ENCODE peak calls at places on chromosomes 7 and 10, in six cellular contexts. One of them, this sample, is unnamed.

GRCh38 chr10:83677795-83678194 is 461.5 kb upstream of the GHITM start:
- DNase-seq in GM23338: no peak
- DNase-seq in heart left ventricle: no peak
- DNase-seq in choroid plexus epithelial cell: peak; percentile 1
- DNase-seq in WTC11: no peak
- DNase-seq in AG04450: no peak
- DNase-seq in this sample: no peak

GRCh38 chr7:111029574-111030357 is 61.2 kb upstream of the LRRN3 start:
- DNase-seq in GM23338: no peak
- DNase-seq in heart left ventricle: no peak
- DNase-seq in choroid plexus epithelial cell: peak; percentile 64
- DNase-seq in WTC11: no peak
- DNase-seq in AG04450: no peak
- DNase-seq in this sample: peak; percentile 16

GRCh38 chr10:126252884-126253612 is 135.2 kb downstream of the ADAM12 start:
- DNase-seq in GM23338: no peak
- DNase-seq in heart left ventricle: peak; percentile 40
- DNase-seq in choroid plexus epithelial cell: peak; percentile 94
- DNase-seq in WTC11: no peak
- DNase-seq in AG04450: peak; percentile 93
- DNase-seq in this sample: no peak

GRCh38 chr7:129889133-129889854 is 63.5 kb downstream of the UBE2H start:
- DNase-seq in GM23338: no peak
- DNase-seq in heart left ventricle: no peak
- DNase-seq in choroid plexus epithelial cell: no peak
- DNase-seq in WTC11: no peak
- DNase-seq in AG04450: no peak
- DNase-seq in this sample: no peak

GRCh38 chr7:135855836-135856235 is 107.2 kb upstream of the FAM180A start:
- DNase-seq in GM23338: peak; percentile 40
- DNase-seq in heart left ventricle: no peak
- DNase-seq in choroid plexus epithelial cell: no peak
- DNase-seq in WTC11: no peak
- DNase-seq in AG04450: no peak
- DNase-seq in this sample: no peak

GRCh38 chr10:49108656-49109055 is 6.7 kb downstream of the VSTM4 start:
- DNase-seq in GM23338: no peak
- DNase-seq in heart left ventricle: no peak
- DNase-seq in choroid plexus epithelial cell: no peak
- DNase-seq in WTC11: no peak
- DNase-seq in AG04450: no peak
- DNase-seq in this sample: no peak

GRCh38 chr10:100510533-100511308 is 8.9 kb downstream of the SEC31B start:
- DNase-seq in GM23338: no peak
- DNase-seq in heart left ventricle: no peak
- DNase-seq in choroid plexus epithelial cell: no peak
- DNase-seq in WTC11: no peak
- DNase-seq in AG04450: no peak
- DNase-seq in this sample: no peak

GRCh38 chr10:3192856-3193635 is 20.5 kb upstream of the PITRM1 start:
- DNase-seq in GM23338: peak; percentile 70
- DNase-seq in heart left ventricle: peak; percentile 34
- DNase-seq in choroid plexus epithelial cell: peak; percentile 83
- DNase-seq in WTC11: peak; percentile 48
- DNase-seq in AG04450: peak; percentile 41
- DNase-seq in this sample: peak; percentile 70

GRCh38 chr10:110147961-110148360 is 59.4 kb upstream of the MXI1 start:
- DNase-seq in GM23338: no peak
- DNase-seq in heart left ventricle: no peak
- DNase-seq in choroid plexus epithelial cell: no peak
- DNase-seq in WTC11: no peak
- DNase-seq in AG04450: no peak
- DNase-seq in this sample: no peak

GRCh38 chr10:77649333-77650331 is 12.0 kb upstream of the KCNMA1 start:
- DNase-seq in GM23338: peak; percentile 34
- DNase-seq in heart left ventricle: no peak
- DNase-seq in choroid plexus epithelial cell: no peak
- DNase-seq in WTC11: no peak
- DNase-seq in AG04450: no peak
- DNase-seq in this sample: no peak

GRCh38 chr7:75931676-75932075 is 16.7 kb downstream of the POR start:
- DNase-seq in GM23338: no peak
- DNase-seq in heart left ventricle: no peak
- DNase-seq in choroid plexus epithelial cell: no peak
- DNase-seq in WTC11: no peak
- DNase-seq in AG04450: no peak
- DNase-seq in this sample: no peak

GRCh38 chr10:75187961-75188426 is 22.6 kb upstream of the VDAC2 start:
- DNase-seq in GM23338: peak; percentile 87
- DNase-seq in heart left ventricle: peak; percentile 44
- DNase-seq in choroid plexus epithelial cell: peak; percentile 82
- DNase-seq in WTC11: peak; percentile 58
- DNase-seq in AG04450: no peak
- DNase-seq in this sample: peak; percentile 76

GRCh38 chr10:15123749-15124184 is 26.6 kb downstream of the RPP38 start:
- DNase-seq in GM23338: no peak
- DNase-seq in heart left ventricle: no peak
- DNase-seq in choroid plexus epithelial cell: peak; percentile 90
- DNase-seq in WTC11: no peak
- DNase-seq in AG04450: peak; percentile 30
- DNase-seq in this sample: peak; percentile 39

GRCh38 chr10:15742831-15743230 is 23.1 kb upstream of the ITGA8 start:
- DNase-seq in GM23338: no peak
- DNase-seq in heart left ventricle: no peak
- DNase-seq in choroid plexus epithelial cell: no peak
- DNase-seq in WTC11: no peak
- DNase-seq in AG04450: no peak
- DNase-seq in this sample: no peak

GRCh38 chr7:139035588-139036353 is at the start of gene ZC3HAV1L:
- DNase-seq in GM23338: peak; percentile 65
- DNase-seq in heart left ventricle: peak; percentile 67
- DNase-seq in choroid plexus epithelial cell: peak; percentile 71
- DNase-seq in WTC11: peak; percentile 55
- DNase-seq in AG04450: peak; percentile 20
- DNase-seq in this sample: peak; percentile 91

DNA sequence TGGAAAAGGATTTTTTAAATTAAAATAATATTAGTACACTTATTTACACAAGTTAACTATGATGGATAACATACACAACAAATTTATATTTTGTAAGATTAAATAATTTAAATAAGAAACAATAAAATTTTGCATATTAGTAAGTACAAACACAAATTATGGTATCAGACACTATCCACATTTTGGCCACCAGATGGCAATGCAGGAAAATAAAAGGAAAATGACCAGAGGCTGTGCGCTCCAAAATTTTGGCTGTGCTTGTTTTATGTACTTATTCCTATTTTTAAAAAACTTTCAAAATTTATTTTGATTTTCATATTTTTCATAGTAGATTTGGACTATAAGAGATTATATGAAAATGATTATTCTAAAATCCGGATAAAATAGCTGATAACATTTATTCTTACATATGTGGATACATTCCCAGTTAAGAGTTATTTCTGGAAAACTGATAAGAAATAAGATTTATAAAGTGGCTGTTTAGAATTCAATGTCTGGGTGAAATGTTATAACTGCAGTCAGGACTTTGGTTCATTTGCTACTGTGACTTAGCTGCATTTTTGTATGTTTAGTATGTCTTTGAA is 274.7 kb upstream of the HGF start:
- DNase-seq in GM23338: peak; percentile 64
- DNase-seq in heart left ventricle: peak; percentile 23
- DNase-seq in choroid plexus epithelial cell: peak; percentile 73
- DNase-seq in WTC11: no peak
- DNase-seq in AG04450: no peak
- DNase-seq in this sample: peak; percentile 10
- TF ChIP-seq CTCF in GM23338: peak; percentile 72
- TF ChIP-seq CTCF in heart left ventricle: peak; percentile 75
- TF ChIP-seq CTCF in choroid plexus epithelial cell: peak; percentile 69
- TF ChIP-seq CTCF in WTC11: peak; percentile 68
- TF ChIP-seq CTCF in AG04450: peak; percentile 66
- TF ChIP-seq CTCF in this sample: peak; percentile 64

GRCh38 chr7:123645516-123645915 is 10.2 kb upstream of the LMOD2 start:
- DNase-seq in GM23338: no peak
- DNase-seq in heart left ventricle: peak; percentile 68
- DNase-seq in choroid plexus epithelial cell: no peak
- DNase-seq in WTC11: no peak
- DNase-seq in AG04450: no peak
- DNase-seq in this sample: no peak

GRCh38 chr7:123641901-123642300 is 13.8 kb upstream of the LMOD2 start:
- DNase-seq in GM23338: no peak
- DNase-seq in heart left ventricle: no peak
- DNase-seq in choroid plexus epithelial cell: no peak
- DNase-seq in WTC11: no peak
- DNase-seq in AG04450: no peak
- DNase-seq in this sample: no peak

GRCh38 chr7:123640583-123640982 is 15.1 kb upstream of the LMOD2 start:
- DNase-seq in GM23338: no peak
- DNase-seq in heart left ventricle: no peak
- DNase-seq in choroid plexus epithelial cell: no peak
- DNase-seq in WTC11: no peak
- DNase-seq in AG04450: no peak
- DNase-seq in this sample: no peak

GRCh38 chr7:123647106-123647730 is 8.4 kb upstream of the LMOD2 start:
- DNase-seq in GM23338: no peak
- DNase-seq in heart left ventricle: no peak
- DNase-seq in choroid plexus epithelial cell: no peak
- DNase-seq in WTC11: no peak
- DNase-seq in AG04450: no peak
- DNase-seq in this sample: no peak

GRCh38 chr7:123643495-123644428 is 11.9 kb upstream of the LMOD2 start:
- DNase-seq in GM23338: peak; percentile 91
- DNase-seq in heart left ventricle: peak; percentile 43
- DNase-seq in choroid plexus epithelial cell: peak; percentile 90
- DNase-seq in WTC11: peak; percentile 38
- DNase-seq in AG04450: no peak
- DNase-seq in this sample: no peak
- TF ChIP-seq CTCF in GM23338: no peak
- TF ChIP-seq CTCF in heart left ventricle: no peak
- TF ChIP-seq CTCF in choroid plexus epithelial cell: no peak
- TF ChIP-seq CTCF in WTC11: no peak
- TF ChIP-seq CTCF in AG04450: no peak
- TF ChIP-seq CTCF in this sample: no peak

GRCh38 chr10:5433182-5433581 is 20.8 kb downstream of the NET1 start:
- DNase-seq in GM23338: no peak
- DNase-seq in heart left ventricle: no peak
- DNase-seq in choroid plexus epithelial cell: peak; percentile 29
- DNase-seq in WTC11: no peak
- DNase-seq in AG04450: no peak
- DNase-seq in this sample: no peak

GRCh38 chr10:5435328-5435727 is 23.0 kb downstream of the NET1 start:
- DNase-seq in GM23338: no peak
- DNase-seq in heart left ventricle: no peak
- DNase-seq in choroid plexus epithelial cell: no peak
- DNase-seq in WTC11: no peak
- DNase-seq in AG04450: no peak
- DNase-seq in this sample: no peak

GRCh38 chr10:5434017-5434753 is 21.8 kb downstream of the NET1 start:
- DNase-seq in GM23338: peak; percentile 79
- DNase-seq in heart left ventricle: no peak
- DNase-seq in choroid plexus epithelial cell: peak; percentile 87
- DNase-seq in WTC11: no peak
- DNase-seq in AG04450: no peak
- DNase-seq in this sample: no peak
- TF ChIP-seq CTCF in GM23338: peak; percentile 77
- TF ChIP-seq CTCF in heart left ventricle: peak; percentile 69
- TF ChIP-seq CTCF in choroid plexus epithelial cell: peak; percentile 67
- TF ChIP-seq CTCF in WTC11: peak; percentile 28
- TF ChIP-seq CTCF in AG04450: peak; percentile 77
- TF ChIP-seq CTCF in this sample: peak; percentile 58

DNA sequence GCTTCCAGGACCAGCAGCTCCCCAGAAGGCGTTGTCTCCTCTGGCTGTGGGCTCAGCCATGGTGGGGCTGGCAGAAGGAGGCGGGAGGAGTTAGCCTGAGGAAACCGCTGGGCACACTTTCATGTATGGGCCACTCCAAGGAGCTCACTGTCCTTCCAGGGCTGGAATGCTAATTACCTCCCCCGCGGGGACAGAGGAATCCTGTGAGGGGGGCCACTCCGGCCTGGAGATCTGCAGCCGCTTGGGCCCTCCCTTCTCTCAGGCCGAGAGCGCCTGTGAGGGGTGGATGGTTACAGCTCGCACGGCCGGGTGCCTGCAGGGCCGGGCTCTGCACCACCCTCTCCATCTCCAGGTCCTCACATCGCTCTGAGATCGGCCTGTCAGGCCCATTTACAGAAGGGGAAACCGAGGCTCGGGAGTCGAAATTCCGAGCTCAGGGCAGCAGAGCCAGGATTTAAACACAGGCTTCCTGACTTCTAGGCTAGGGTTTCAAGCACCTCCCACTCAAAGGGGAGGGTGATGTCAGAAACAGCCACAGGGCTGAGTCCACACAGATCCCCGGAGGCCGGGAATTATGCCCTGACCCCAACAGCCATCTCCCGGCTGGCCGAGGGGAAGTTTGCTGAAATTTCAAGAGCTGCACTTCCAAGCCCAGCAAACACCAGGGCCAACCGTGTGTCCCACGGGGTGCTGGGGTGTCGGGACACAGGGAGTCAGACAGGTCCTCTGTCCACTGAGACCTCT is 59.1 kb downstream of the PDGFA start:
- DNase-seq in GM23338: no peak
- DNase-seq in heart left ventricle: no peak
- DNase-seq in choroid plexus epithelial cell: peak; percentile 36
- DNase-seq in WTC11: no peak
- DNase-seq in AG04450: no peak
- DNase-seq in this sample: no peak
- TF ChIP-seq CTCF in GM23338: no peak
- TF ChIP-seq CTCF in heart left ventricle: no peak
- TF ChIP-seq CTCF in choroid plexus epithelial cell: no peak
- TF ChIP-seq CTCF in WTC11: no peak
- TF ChIP-seq CTCF in AG04450: no peak
- TF ChIP-seq CTCF in this sample: no peak

GRCh38 chr10:61815505-61815904 is 86.0 kb upstream of the ARID5B start:
- DNase-seq in GM23338: peak; percentile 6
- DNase-seq in heart left ventricle: no peak
- DNase-seq in choroid plexus epithelial cell: peak; percentile 56
- DNase-seq in WTC11: no peak
- DNase-seq in AG04450: no peak
- DNase-seq in this sample: no peak

GRCh38 chr10:61822781-61823230 is 78.7 kb upstream of the ARID5B start:
- DNase-seq in GM23338: no peak
- DNase-seq in heart left ventricle: no peak
- DNase-seq in choroid plexus epithelial cell: peak; percentile 40
- DNase-seq in WTC11: no peak
- DNase-seq in AG04450: no peak
- DNase-seq in this sample: no peak

GRCh38 chr10:61822096-61822495 is 79.4 kb upstream of the ARID5B start:
- DNase-seq in GM23338: no peak
- DNase-seq in heart left ventricle: no peak
- DNase-seq in choroid plexus epithelial cell: no peak
- DNase-seq in WTC11: no peak
- DNase-seq in AG04450: no peak
- DNase-seq in this sample: no peak

GRCh38 chr10:61821153-61821552 is 80.3 kb upstream of the ARID5B start:
- DNase-seq in GM23338: peak; percentile 36
- DNase-seq in heart left ventricle: no peak
- DNase-seq in choroid plexus epithelial cell: peak; percentile 39
- DNase-seq in WTC11: no peak
- DNase-seq in AG04450: no peak
- DNase-seq in this sample: no peak

GRCh38 chr10:61819208-61819607 is 82.3 kb upstream of the ARID5B start:
- DNase-seq in GM23338: no peak
- DNase-seq in heart left ventricle: no peak
- DNase-seq in choroid plexus epithelial cell: no peak
- DNase-seq in WTC11: no peak
- DNase-seq in AG04450: no peak
- DNase-seq in this sample: no peak
- TF ChIP-seq CTCF in GM23338: no peak
- TF ChIP-seq CTCF in heart left ventricle: no peak
- TF ChIP-seq CTCF in choroid plexus epithelial cell: no peak
- TF ChIP-seq CTCF in WTC11: no peak
- TF ChIP-seq CTCF in AG04450: no peak
- TF ChIP-seq CTCF in this sample: peak; percentile 2